ENCODE peak calls at places on chromosome 5, in six cellular contexts. One of them, this sample, is unnamed.

GRCh38 chr5:130116972-130117371 is 212.7 kb downstream of the CHSY3 start:
- DNase-seq in NAMALWA: no peak
- DNase-seq in EH: no peak
- DNase-seq in neural progenitor cell: no peak
- DNase-seq in T follicular helper cell: no peak
- DNase-seq in activated CD8-positive, alpha-beta T cell treated with anti-CD3 and anti-CD28 coated beads for 36 hours: no peak
- DNase-seq in this sample: no peak

GRCh38 chr5:135236951-135237791 is 161.9 kb downstream of the MACROH2A1 start:
- DNase-seq in NAMALWA: no peak
- DNase-seq in EH: no peak
- DNase-seq in neural progenitor cell: no peak
- DNase-seq in T follicular helper cell: no peak
- DNase-seq in activated CD8-positive, alpha-beta T cell treated with anti-CD3 and anti-CD28 coated beads for 36 hours: no peak
- DNase-seq in this sample: peak

GRCh38 chr5:82613886-82614285 is 335.7 kb upstream of the RPS23 start:
- DNase-seq in NAMALWA: no peak
- DNase-seq in EH: peak
- DNase-seq in neural progenitor cell: no peak
- DNase-seq in T follicular helper cell: no peak
- DNase-seq in activated CD8-positive, alpha-beta T cell treated with anti-CD3 and anti-CD28 coated beads for 36 hours: no peak
- DNase-seq in this sample: no peak

GRCh38 chr5:54159153-54159836 is 151.1 kb downstream of the ARL15 start:
- DNase-seq in NAMALWA: peak
- DNase-seq in EH: peak
- DNase-seq in neural progenitor cell: peak
- DNase-seq in T follicular helper cell: no peak
- DNase-seq in activated CD8-positive, alpha-beta T cell treated with anti-CD3 and anti-CD28 coated beads for 36 hours: no peak
- DNase-seq in this sample: no peak

GRCh38 chr5:62132279-62132678 is 173.7 kb upstream of the KIF2A start:
- DNase-seq in NAMALWA: no peak
- DNase-seq in EH: peak
- DNase-seq in neural progenitor cell: no peak
- DNase-seq in T follicular helper cell: no peak
- DNase-seq in activated CD8-positive, alpha-beta T cell treated with anti-CD3 and anti-CD28 coated beads for 36 hours: no peak
- DNase-seq in this sample: no peak

GRCh38 chr5:55714339-55714738 is 2.2 kb upstream of the SLC38A9 start:
- DNase-seq in NAMALWA: no peak
- DNase-seq in EH: no peak
- DNase-seq in neural progenitor cell: no peak
- DNase-seq in T follicular helper cell: no peak
- DNase-seq in activated CD8-positive, alpha-beta T cell treated with anti-CD3 and anti-CD28 coated beads for 36 hours: no peak
- DNase-seq in this sample: no peak

GRCh38 chr5:124156408-124157027 is 589.9 kb downstream of the ZNF608 start:
- DNase-seq in NAMALWA: no peak
- DNase-seq in EH: no peak
- DNase-seq in neural progenitor cell: no peak
- DNase-seq in T follicular helper cell: no peak
- DNase-seq in activated CD8-positive, alpha-beta T cell treated with anti-CD3 and anti-CD28 coated beads for 36 hours: no peak
- DNase-seq in this sample: no peak

GRCh38 chr5:174755103-174755502 is 30.7 kb downstream of the MSX2 start:
- DNase-seq in NAMALWA: no peak
- DNase-seq in EH: peak
- DNase-seq in neural progenitor cell: peak
- DNase-seq in T follicular helper cell: no peak
- DNase-seq in activated CD8-positive, alpha-beta T cell treated with anti-CD3 and anti-CD28 coated beads for 36 hours: no peak
- DNase-seq in this sample: no peak

GRCh38 chr5:142590451-142591240 is 95.2 kb downstream of the FGF1 start:
- DNase-seq in NAMALWA: no peak
- DNase-seq in EH: peak
- DNase-seq in neural progenitor cell: no peak
- DNase-seq in T follicular helper cell: no peak
- DNase-seq in activated CD8-positive, alpha-beta T cell treated with anti-CD3 and anti-CD28 coated beads for 36 hours: no peak
- DNase-seq in this sample: no peak

GRCh38 chr5:1481266-1481998 is 36.2 kb upstream of the SLC6A3 start:
- DNase-seq in NAMALWA: no peak
- DNase-seq in EH: no peak
- DNase-seq in neural progenitor cell: no peak
- DNase-seq in T follicular helper cell: no peak
- DNase-seq in activated CD8-positive, alpha-beta T cell treated with anti-CD3 and anti-CD28 coated beads for 36 hours: no peak
- DNase-seq in this sample: no peak

GRCh38 chr5:80156156-80156555 is 99.7 kb downstream of the SERINC5 start:
- DNase-seq in NAMALWA: no peak
- DNase-seq in EH: peak
- DNase-seq in neural progenitor cell: peak
- DNase-seq in T follicular helper cell: no peak
- DNase-seq in activated CD8-positive, alpha-beta T cell treated with anti-CD3 and anti-CD28 coated beads for 36 hours: no peak
- DNase-seq in this sample: no peak

GRCh38 chr5:93589812-93590215 is 6.8 kb downstream of the NR2F1 start:
- DNase-seq in NAMALWA: no peak
- DNase-seq in EH: no peak
- DNase-seq in neural progenitor cell: peak
- DNase-seq in T follicular helper cell: no peak
- DNase-seq in activated CD8-positive, alpha-beta T cell treated with anti-CD3 and anti-CD28 coated beads for 36 hours: no peak
- DNase-seq in this sample: no peak

GRCh38 chr5:77518304-77518703 is 26.2 kb upstream of the WDR41 start:
- DNase-seq in NAMALWA: peak
- DNase-seq in EH: peak
- DNase-seq in neural progenitor cell: peak
- DNase-seq in T follicular helper cell: no peak
- DNase-seq in activated CD8-positive, alpha-beta T cell treated with anti-CD3 and anti-CD28 coated beads for 36 hours: no peak
- DNase-seq in this sample: no peak

GRCh38 chr5:181052526-181052927 is 12.5 kb downstream of the BTNL9 start:
- DNase-seq in NAMALWA: peak
- DNase-seq in EH: no peak
- DNase-seq in neural progenitor cell: no peak
- DNase-seq in T follicular helper cell: no peak
- DNase-seq in activated CD8-positive, alpha-beta T cell treated with anti-CD3 and anti-CD28 coated beads for 36 hours: peak
- DNase-seq in this sample: peak

GRCh38 chr5:150485770-150486401 is 22.0 kb upstream of the NDST1 start:
- DNase-seq in NAMALWA: no peak
- DNase-seq in EH: peak
- DNase-seq in neural progenitor cell: peak
- DNase-seq in T follicular helper cell: peak
- DNase-seq in activated CD8-positive, alpha-beta T cell treated with anti-CD3 and anti-CD28 coated beads for 36 hours: peak
- DNase-seq in this sample: peak

GRCh38 chr5:144538845-144539244 is 368.2 kb downstream of the KCTD16 start:
- DNase-seq in NAMALWA: no peak
- DNase-seq in EH: no peak
- DNase-seq in neural progenitor cell: no peak
- DNase-seq in T follicular helper cell: no peak
- DNase-seq in activated CD8-positive, alpha-beta T cell treated with anti-CD3 and anti-CD28 coated beads for 36 hours: no peak
- DNase-seq in this sample: no peak